ENCODE peak calls at places on chromosomes 13 and 19, in six cellular contexts. V, O, J, F, R and H are unnamed samples.

GRCh38 chr13:80386001-80386400 is 45.1 kb upstream of the SPRY2 start:
- DNase-seq in V (no peak), O (no peak), J (no peak), F (no peak), R (no peak), H (no peak)

GRCh38 chr19:35266904-35267817 is 1.6 kb upstream of the USF2 start:
- DNase-seq in V (peak; percentile 81), O (peak; percentile 42), J (peak; percentile 10), F (no peak), R (no peak), H (peak; percentile 90)

GRCh38 chr13:25966086-25966485 is 85.7 kb downstream of the SHISA2 start:
- DNase-seq in V (no peak), O (no peak), J (no peak), F (no peak), R (no peak), H (no peak)

GRCh38 chr13:98044301-98044700 is 90.8 kb downstream of the IPO5 start:
- DNase-seq in V (no peak), O (no peak), J (no peak), F (no peak), R (no peak), H (no peak)

GRCh38 chr13:43127103-43127817 is 103.9 kb downstream of the DNAJC15 start:
- DNase-seq in V (no peak), O (no peak), J (no peak), F (no peak), R (no peak), H (no peak)

GRCh38 chr13:67619987-67620386 is 389.9 kb upstream of the PCDH9 start:
- DNase-seq in V (no peak), O (no peak), J (peak; percentile 64), F (no peak), R (no peak), H (no peak)

GRCh38 chr19:17779281-17779930 is 15.5 kb upstream of the B3GNT3 start:
- DNase-seq in V (peak; percentile 71), O (peak; percentile 51), J (peak; percentile 15), F (no peak), R (peak; percentile 58), H (no peak)

GRCh38 chr19:30226464-30227070 is 145.6 kb upstream of the ZNF536 start:
- DNase-seq in V (no peak), O (no peak), J (no peak), F (no peak), R (no peak), H (no peak)

GRCh38 chr13:84405286-84405685 is 523.0 kb upstream of the SLITRK1 start:
- DNase-seq in V (no peak), O (no peak), J (peak; percentile 64), F (no peak), R (no peak), H (no peak)

GRCh38 chr13:48349525-48349924 is 46.0 kb downstream of the RB1 start:
- DNase-seq in V (no peak), O (no peak), J (no peak), F (no peak), R (no peak), H (no peak)
- TF ChIP-seq CTCF in V (no peak), O (no peak), J (no peak), F (no peak), R (no peak), H (no peak)

GRCh38 chr13:92901739-92902138 is 324.9 kb upstream of the GPC6 start:
- DNase-seq in V (no peak), O (no peak), J (no peak), F (no peak), R (no peak), H (no peak)

GRCh38 chr13:92900455-92900854 is 326.2 kb upstream of the GPC6 start:
- DNase-seq in V (no peak), O (no peak), J (no peak), F (no peak), R (no peak), H (no peak)

GRCh38 chr13:92896842-92897241 is 329.8 kb upstream of the GPC6 start:
- DNase-seq in V (no peak), O (no peak), J (peak; percentile 21), F (no peak), R (no peak), H (no peak)
- TF ChIP-seq CTCF in V (no peak), O (no peak), J (no peak), F (no peak), R (no peak), H (no peak)

GRCh38 chr13:40562975-40563349 is 103.5 kb downstream of the FOXO1 start:
- DNase-seq in V (no peak), O (no peak), J (no peak), F (no peak), R (no peak), H (peak; percentile 64)

GRCh38 chr13:40563350-40564125 is 102.9 kb downstream of the FOXO1 start:
- DNase-seq in V (no peak), O (no peak), J (no peak), F (no peak), R (no peak), H (no peak)

GRCh38 chr13:40565282-40566148 is 100.9 kb downstream of the FOXO1 start:
- DNase-seq in V (no peak), O (no peak), J (no peak), F (no peak), R (no peak), H (peak; percentile 33)

GRCh38 chr13:40566811-40567210 is 99.6 kb downstream of the FOXO1 start:
- DNase-seq in V (no peak), O (no peak), J (no peak), F (no peak), R (no peak), H (no peak)

DNA sequence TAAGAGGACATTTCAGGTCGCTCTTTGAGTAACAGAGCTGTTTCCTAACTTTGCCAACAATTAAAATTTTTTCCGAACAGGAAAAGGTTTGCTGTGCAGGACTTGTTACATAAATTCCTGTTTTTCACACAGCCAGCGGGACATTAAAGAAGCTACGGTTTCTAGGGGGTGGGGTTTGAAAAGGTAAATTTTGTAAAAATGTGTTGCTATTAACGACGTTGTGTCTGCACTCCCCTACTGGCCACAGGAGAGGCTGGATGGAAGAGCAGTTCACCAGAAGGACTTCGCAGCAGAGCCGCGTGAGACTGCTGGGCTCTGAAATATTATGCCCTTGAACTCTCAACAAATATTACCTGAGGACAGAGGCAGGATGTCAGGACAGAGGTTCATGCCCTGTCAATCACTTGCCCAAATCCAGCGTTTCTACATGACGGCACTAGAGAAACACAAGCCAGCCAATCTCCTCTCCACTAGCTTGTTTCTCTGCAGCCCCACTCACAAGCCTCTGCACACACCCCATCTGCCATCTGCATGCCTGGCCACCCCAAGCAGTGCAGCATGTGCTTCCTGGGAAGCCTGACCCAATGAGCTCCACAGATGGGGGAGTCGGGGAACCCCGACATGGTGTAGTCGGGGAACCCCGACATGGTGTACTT is 102.0 kb downstream of the FOXO1 start:
- DNase-seq in V (no peak), O (no peak), J (no peak), F (no peak), R (no peak), H (no peak)
- TF ChIP-seq CTCF in V (no peak), O (no peak), J (no peak), F (no peak), R (no peak), H (no peak)

GRCh38 chr13:39777527-39778061 is 122.1 kb downstream of the COG6 start:
- DNase-seq in V (no peak), O (no peak), J (peak; percentile 90), F (no peak), R (no peak), H (no peak)
- TF ChIP-seq CTCF in V (no peak), O (peak; percentile 33), J (peak; percentile 53), F (no peak), R (no peak), H (no peak)

GRCh38 chr19:14475251-14476073 is at the start of gene PTGER1:
- DNase-seq in V (peak; percentile 60), O (no peak), J (peak; percentile 35), F (no peak), R (no peak), H (no peak)
- TF ChIP-seq CTCF in V (no peak), O (no peak), J (peak; percentile 45), F (no peak), R (no peak), H (peak; percentile 31)

DNA sequence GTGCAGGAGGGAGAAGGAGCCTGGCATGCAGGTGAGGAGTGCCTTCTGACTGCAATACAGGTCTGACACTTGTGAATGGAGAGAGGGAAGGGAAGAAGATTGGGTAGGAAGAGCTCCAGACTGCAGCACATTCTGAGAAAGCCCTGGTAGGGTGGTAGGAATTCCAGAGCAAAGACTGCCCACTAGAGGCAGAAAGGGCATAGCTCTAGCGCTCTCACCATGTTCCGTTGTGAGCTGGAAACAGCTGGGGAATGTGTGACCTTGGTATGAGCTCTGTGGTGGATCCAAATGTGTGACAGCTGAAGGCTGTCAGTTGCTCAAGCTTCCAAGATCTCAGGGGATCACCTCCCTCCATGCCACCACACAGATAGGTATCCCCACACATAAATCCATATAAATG is 2.9 kb upstream of the MTUS2 start:
- DNase-seq in V (no peak), O (no peak), J (no peak), F (no peak), R (no peak), H (no peak)
- TF ChIP-seq CTCF in V (no peak), O (no peak), J (no peak), F (no peak), R (no peak), H (no peak)

DNA sequence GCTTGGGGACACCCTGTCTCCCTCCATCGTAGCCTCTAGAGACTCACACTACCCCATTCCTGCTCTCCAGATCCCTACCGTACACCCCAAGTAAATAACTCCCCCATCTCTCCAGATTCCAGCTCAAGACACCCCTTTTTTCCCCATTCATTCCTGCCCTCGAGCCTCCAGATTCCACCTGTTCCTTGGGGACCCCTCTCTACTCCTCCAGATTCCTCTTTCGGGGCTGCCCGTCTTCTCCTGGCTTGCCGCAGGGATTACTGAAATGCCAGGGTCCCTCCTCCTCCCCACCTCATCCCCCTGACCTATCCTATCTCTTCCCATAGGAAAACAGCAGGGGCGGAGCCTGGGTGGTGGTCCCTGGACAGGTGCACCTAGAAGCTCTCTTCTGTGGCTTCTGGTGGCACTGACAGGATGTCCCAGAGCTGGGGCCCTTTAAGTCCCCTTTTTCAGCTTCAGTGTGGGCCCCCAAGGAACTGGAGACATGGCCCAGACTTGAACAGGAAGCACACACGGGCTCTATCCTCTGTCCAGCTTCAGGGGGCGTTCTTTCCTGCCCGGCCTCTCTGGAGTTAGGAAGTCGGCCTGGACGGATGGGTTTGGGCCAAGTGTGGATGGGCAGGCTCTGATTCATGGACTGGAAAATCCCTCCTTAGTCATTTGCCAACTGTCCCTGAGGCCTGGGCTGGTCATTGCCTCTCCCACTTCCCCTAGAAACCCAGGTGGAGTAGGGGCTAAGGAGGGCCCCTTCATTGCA is 1.2 kb downstream of the ZSWIM4 start:
- DNase-seq in V (peak; percentile 77), O (no peak), J (peak; percentile 98), F (no peak), R (peak; percentile 87), H (peak; percentile 85)
- TF ChIP-seq CTCF in V (no peak), O (no peak), J (peak; percentile 49), F (no peak), R (no peak), H (no peak)